ENCODE peak calls at places on chromosomes 3 and 15, in five cellular contexts. U is effector memory CD4-positive, alpha-beta T cell; L is CD8-positive, alpha-beta memory T cell; Y is spleen; S is neuronal stem cell. J is an unnamed sample. For H3K27me3, the result is how much of the 10 kb centered on the place peaks cover.

GRCh38 chr3:138818175-138818574 is 16.6 kb downstream of the PIK3CB start:
- DNase-seq in U (no peak), L (no peak), Y (no peak), S (no peak), J (no peak)

GRCh38 chr15:41936155-41936554 is 36.2 kb downstream of the EHD4 start:
- DNase-seq in U (no peak), L (no peak), Y (no peak), S (no peak), J (no peak)

GRCh38 chr15:44720460-44721185 is 9.3 kb downstream of the B2M start:
- DNase-seq in U (no peak), L (no peak), Y (no peak), S (no peak), J (no peak)

GRCh38 chr3:124393340-124393739 is 336.9 kb upstream of the UMPS start:
- DNase-seq in U (no peak), L (no peak), Y (no peak), S (no peak), J (no peak)

GRCh38 chr15:45187894-45188830 is at the start of gene SHF:
- DNase-seq in U (peak), L (peak), Y (peak), S (peak), J (peak)

GRCh38 chr3:7504886-7505775 is 644.2 kb downstream of the GRM7 start:
- DNase-seq in U (no peak), L (no peak), Y (no peak), S (no peak), J (no peak)

GRCh38 chr15:78565097-78565950 is at the start of gene CHRNA5:
- DNase-seq in U (peak), L (peak), Y (peak), S (peak), J (peak)

GRCh38 chr3:169034401-169034800 is 629.1 kb downstream of the MECOM start:
- DNase-seq in U (no peak), L (no peak), Y (no peak), S (no peak), J (no peak)

GRCh38 chr3:36647423-36647853 is 116.9 kb downstream of the DCLK3 start:
- DNase-seq in U (no peak), L (no peak), Y (no peak), S (no peak), J (no peak)

GRCh38 chr15:31605467-31605931 is 278.9 kb downstream of the KLF13 start:
- DNase-seq in U (no peak), L (no peak), Y (no peak), S (no peak), J (no peak)

GRCh38 chr3:16249336-16249735 is 15.4 kb downstream of the DPH3 start:
- DNase-seq in U (no peak), L (no peak), Y (peak), S (peak), J (no peak)

GRCh38 chr15:57395292-57395691 is 19.0 kb downstream of the CGNL1 start:
- DNase-seq in U (no peak), L (no peak), Y (no peak), S (no peak), J (no peak)

GRCh38 chr3:129409541-129409940 is 18.9 kb downstream of the EFCAB12 start:
- DNase-seq in U (no peak), L (no peak), Y (no peak), S (no peak), J (no peak)

GRCh38 chr15:78979456-78980320 is 34.8 kb upstream of the CTSH start:
- DNase-seq in U (no peak), L (no peak), Y (no peak), S (peak), J (peak)

GRCh38 chr15:73870700-73871408 is 2.5 kb upstream of the TBC1D21 start:
- DNase-seq in U (no peak), L (no peak), Y (no peak), S (no peak), J (no peak)

GRCh38 chr3:101781166-101781565 is 2.2 kb downstream of the NXPE3 start:
- DNase-seq in U (no peak), L (no peak), Y (no peak), S (no peak), J (no peak)

GRCh38 chr15:36879568-36880225 is 220.7 kb downstream of the MEIS2 start:
- DNase-seq in U (no peak), L (no peak), Y (no peak), S (no peak), J (no peak)

GRCh38 chr3:149898771-149899170 is 71.9 kb downstream of the PFN2 start:
- DNase-seq in U (no peak), L (no peak), Y (no peak), S (no peak), J (no peak)

GRCh38 chr15:96294766-96295165 is 35.7 kb upstream of the NR2F2 start:
- DNase-seq in U (no peak), L (no peak), Y (no peak), S (no peak), J (no peak)

GRCh38 chr3:188052966-188053340 is 101.0 kb upstream of the LPP start:
- DNase-seq in U (no peak), L (no peak), Y (no peak), S (no peak), J (no peak)

GRCh38 chr3:113714702-113715101 is 18.3 kb upstream of the USF3 start:
- DNase-seq in U (no peak), L (no peak), Y (no peak), S (no peak), J (no peak)

GRCh38 chr3:122691195-122691594 is 10.6 kb downstream of the PARP14 start:
- DNase-seq in U (no peak), L (no peak), Y (no peak), S (no peak), J (no peak)

GRCh38 chr3:126124148-126124868 is 40.4 kb upstream of the SLC41A3 start:
- DNase-seq in U (no peak), L (no peak), Y (peak), S (no peak), J (no peak)

GRCh38 chr3:43768594-43768993 is 77.9 kb downstream of the ABHD5 start:
- DNase-seq in U (no peak), L (no peak), Y (no peak), S (no peak), J (no peak)

GRCh38 chr3:138915503-138916498 is 31.1 kb downstream of the FOXL2 start:
- DNase-seq in U (peak), L (peak), Y (peak), S (peak), J (peak)

GRCh38 chr3:129025691-129026435 is 24.8 kb downstream of the EFCC1 start:
- DNase-seq in U (no peak), L (no peak), Y (no peak), S (no peak), J (no peak)

GRCh38 chr3:13878711-13879101 is 1.2 kb downstream of the WNT7A start:
- DNase-seq in U (no peak), L (peak), Y (no peak), S (peak), J (no peak)

GRCh38 chr3:129954509-129954908 is 20.0 kb upstream of the TRH start:
- DNase-seq in U (no peak), L (no peak), Y (no peak), S (no peak), J (no peak)

GRCh38 chr3:151592287-151592686 is 131.4 kb upstream of the IGSF10 start:
- DNase-seq in U (no peak), L (no peak), Y (no peak), S (no peak), J (no peak)

GRCh38 chr3:69118555-69118954 is 3.8 kb downstream of the LMOD3 start:
- DNase-seq in U (no peak), L (no peak), Y (no peak), S (no peak), J (no peak)
- H3K27me3 ChIP-seq in U (under half), L (under half), Y (under half), S (under half), J (under half)

DNA sequence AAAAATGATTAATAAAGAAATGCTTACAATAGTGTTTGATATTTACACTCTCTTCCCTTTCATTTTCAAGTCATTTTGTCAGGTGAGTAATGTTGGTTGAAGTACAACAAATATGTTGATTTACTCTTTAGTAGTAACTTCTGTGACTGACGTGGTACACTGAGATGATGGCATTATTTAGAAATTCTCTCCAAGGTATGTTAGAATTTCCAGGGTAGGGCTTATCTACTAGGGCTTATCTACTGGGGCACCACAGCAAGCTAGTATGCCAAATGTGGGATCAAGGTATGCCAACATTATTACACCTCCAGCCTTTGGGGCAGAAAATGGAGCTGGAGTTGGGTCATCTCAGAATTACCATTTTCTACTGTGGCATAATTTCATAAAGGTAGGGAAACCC is 157.4 kb upstream of the AGTR1 start:
- DNase-seq in U (no peak), L (no peak), Y (no peak), S (no peak), J (no peak)
- H3K4me3 ChIP-seq in U (no peak), L (no peak), Y (no peak), S (no peak), J (no peak)

GRCh38 chr15:62559049-62559733 is 394.1 kb upstream of the C2CD4B start:
- DNase-seq in U (no peak), L (no peak), Y (no peak), S (no peak), J (no peak)
- H3K27ac ChIP-seq in U (no peak), L (no peak), Y (no peak), S (no peak), J (no peak)

DNA sequence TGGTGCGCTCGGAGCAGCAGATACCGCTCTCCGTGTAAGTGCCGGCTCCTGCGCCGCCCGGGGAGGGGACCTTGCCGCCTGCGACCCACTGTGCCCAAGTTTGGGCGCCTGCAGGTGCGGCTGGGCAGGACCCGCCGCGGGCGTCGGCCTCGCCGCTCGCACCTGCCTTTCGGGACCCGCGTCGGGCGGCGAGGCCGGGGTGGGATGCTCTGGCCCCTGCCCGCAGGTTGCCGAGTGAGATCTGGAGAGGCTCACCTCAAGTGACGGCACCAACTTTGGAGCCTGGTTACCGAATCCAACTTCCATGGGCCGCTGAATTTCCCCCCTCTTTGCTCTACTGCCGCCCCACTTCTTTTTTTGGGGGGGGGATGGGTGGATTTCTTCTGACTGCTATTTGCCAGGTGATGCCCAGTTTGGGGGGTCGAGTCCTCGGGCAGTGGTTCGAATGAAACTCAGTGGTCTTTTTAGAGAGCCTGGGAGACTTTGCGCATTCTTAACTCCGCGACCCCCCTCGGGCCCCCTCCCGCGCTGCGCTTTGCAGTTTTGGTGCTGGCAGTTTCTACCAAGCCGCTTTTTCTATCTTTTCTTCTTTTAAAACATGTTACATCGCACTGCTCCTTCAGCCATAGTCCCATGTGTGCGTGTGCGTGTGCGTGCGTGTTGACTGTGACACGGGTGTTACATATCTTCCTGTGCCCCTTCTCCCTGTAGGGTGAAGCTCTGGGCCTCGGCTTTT is 618 bp downstream of the CACNA2D3 start:
- DNase-seq in U (no peak), L (no peak), Y (no peak), S (no peak), J (no peak)
- H3K27me3 ChIP-seq in U (under half), L (under half), Y (half or more), S (under half), J (under half)

GRCh38 chr3:107198522-107199271 is 178.5 kb upstream of the CCDC54 start:
- DNase-seq in U (no peak), L (no peak), Y (no peak), S (no peak), J (no peak)
- H3K4me3 ChIP-seq in U (no peak), L (no peak), Y (no peak), S (no peak), J (no peak)

GRCh38 chr15:63463030-63463429 is 41.4 kb upstream of the USP3 start:
- DNase-seq in U (no peak), L (no peak), Y (no peak), S (no peak), J (no peak)
- H3K27ac ChIP-seq in U (no peak), L (no peak), Y (no peak), S (no peak), J (no peak)

GRCh38 chr15:89362203-89363101 is 27.8 kb upstream of the POLG start:
- DNase-seq in U (no peak), L (no peak), Y (peak), S (no peak), J (no peak)
- H3K27me3 ChIP-seq in U (half or more), L (half or more), Y (half or more), S (half or more), J (under half)

GRCh38 chr3:127387119-127387518 is 99.3 kb upstream of the PRR20G start:
- DNase-seq in U (no peak), L (no peak), Y (peak), S (no peak), J (no peak)
- H3K4me3 ChIP-seq in U (no peak), L (no peak), Y (no peak), S (peak), J (no peak)